ENCODE peak calls at places on chromosomes 5 and 9, in five cellular contexts. One of them, this sample, is unnamed.

GRCh38 chr5:172315599-172316531 is 32.3 kb upstream of the UBTD2 start:
- DNase-seq in thyroid gland: no peak
- DNase-seq in upper lobe of right lung: no peak
- DNase-seq in CD4-positive, CD25-positive, alpha-beta regulatory T cell: no peak
- DNase-seq in tibial artery: no peak
- DNase-seq in this sample: no peak

GRCh38 chr5:169006878-169007790 is 293.8 kb downstream of the SLIT3 start:
- DNase-seq in thyroid gland: no peak
- DNase-seq in upper lobe of right lung: no peak
- DNase-seq in CD4-positive, CD25-positive, alpha-beta regulatory T cell: no peak
- DNase-seq in tibial artery: no peak
- DNase-seq in this sample: no peak

GRCh38 chr9:115042781-115043509 is 75.0 kb downstream of the TNC start:
- DNase-seq in thyroid gland: no peak
- DNase-seq in upper lobe of right lung: no peak
- DNase-seq in CD4-positive, CD25-positive, alpha-beta regulatory T cell: no peak
- DNase-seq in tibial artery: peak
- DNase-seq in this sample: no peak

GRCh38 chr9:109918359-109919163 is 138.6 kb downstream of the PALM2AKAP2 start:
- DNase-seq in thyroid gland: no peak
- DNase-seq in upper lobe of right lung: no peak
- DNase-seq in CD4-positive, CD25-positive, alpha-beta regulatory T cell: no peak
- DNase-seq in tibial artery: no peak
- DNase-seq in this sample: no peak

GRCh38 chr5:118033686-118034338 is 954.5 kb downstream of the DTWD2 start:
- DNase-seq in thyroid gland: no peak
- DNase-seq in upper lobe of right lung: no peak
- DNase-seq in CD4-positive, CD25-positive, alpha-beta regulatory T cell: no peak
- DNase-seq in tibial artery: no peak
- DNase-seq in this sample: no peak

GRCh38 chr5:174872271-174872670 is 147.9 kb downstream of the MSX2 start:
- DNase-seq in thyroid gland: no peak
- DNase-seq in upper lobe of right lung: no peak
- DNase-seq in CD4-positive, CD25-positive, alpha-beta regulatory T cell: no peak
- DNase-seq in tibial artery: no peak
- DNase-seq in this sample: no peak

GRCh38 chr9:87071473-87071872 is 124.2 kb upstream of the GAS1 start:
- DNase-seq in thyroid gland: no peak
- DNase-seq in upper lobe of right lung: no peak
- DNase-seq in CD4-positive, CD25-positive, alpha-beta regulatory T cell: no peak
- DNase-seq in tibial artery: no peak
- DNase-seq in this sample: no peak

GRCh38 chr9:95413793-95414192 is 96.3 kb upstream of the FANCC start:
- DNase-seq in thyroid gland: no peak
- DNase-seq in upper lobe of right lung: no peak
- DNase-seq in CD4-positive, CD25-positive, alpha-beta regulatory T cell: no peak
- DNase-seq in tibial artery: no peak
- DNase-seq in this sample: no peak

GRCh38 chr5:54310433-54311177 is at the start of gene ARL15:
- DNase-seq in thyroid gland: peak
- DNase-seq in upper lobe of right lung: peak
- DNase-seq in CD4-positive, CD25-positive, alpha-beta regulatory T cell: peak
- DNase-seq in tibial artery: peak
- DNase-seq in this sample: peak

GRCh38 chr5:160445132-160445531 is 23.5 kb downstream of the PTTG1 start:
- DNase-seq in thyroid gland: no peak
- DNase-seq in upper lobe of right lung: no peak
- DNase-seq in CD4-positive, CD25-positive, alpha-beta regulatory T cell: no peak
- DNase-seq in tibial artery: no peak
- DNase-seq in this sample: no peak

GRCh38 chr5:132465095-132465707 is 25.4 kb downstream of the IRF1 start:
- DNase-seq in thyroid gland: no peak
- DNase-seq in upper lobe of right lung: peak
- DNase-seq in CD4-positive, CD25-positive, alpha-beta regulatory T cell: no peak
- DNase-seq in tibial artery: peak
- DNase-seq in this sample: no peak

GRCh38 chr9:37442556-37442955 is 20.1 kb downstream of the GRHPR start:
- DNase-seq in thyroid gland: no peak
- DNase-seq in upper lobe of right lung: no peak
- DNase-seq in CD4-positive, CD25-positive, alpha-beta regulatory T cell: no peak
- DNase-seq in tibial artery: no peak
- DNase-seq in this sample: no peak

This sample was measured in left ventricle myocardium inferior.